ENCODE peak calls at places on chromosomes 4 and X, in ten cellular contexts. Q is Karpas-422; Z is suprapubic skin; U is tibial nerve; A is GM12878; I is vagina; N is CD8-positive, alpha-beta T cell; H is adipocyte; J is transverse colon; M is pancreas. P is an unnamed sample.

GRCh38 chr4:26325191-26325590 is 4.4 kb downstream of the RBPJ start:
- DNase-seq in Q (peak; percentile 76), Z (no peak), U (no peak), A (no peak), I (no peak), N (peak; percentile 20), H (peak; percentile 52), J (no peak), M (no peak), P (peak; percentile 29)

GRCh38 chr4:159162576-159162975 is 59.7 kb downstream of the RAPGEF2 start:
- DNase-seq in Q (no peak), Z (no peak), U (no peak), A (no peak), I (no peak), N (no peak), H (no peak), J (no peak), M (no peak), P (no peak)

GRCh38 chrX:17009856-17010650 is 63.6 kb downstream of the REPS2 start:
- DNase-seq in Q (no peak), Z (no peak), U (no peak), A (no peak), I (no peak), N (no peak), H (no peak), J (peak; percentile 26), M (no peak), P (no peak)

GRCh38 chr4:168892456-168892855 is 117.6 kb downstream of the CBR4 start:
- DNase-seq in Q (no peak), Z (no peak), U (no peak), A (no peak), I (no peak), N (no peak), H (no peak), J (no peak), M (no peak), P (no peak)

GRCh38 chrX:85622635-85623034 is 243.2 kb upstream of the POF1B start:
- DNase-seq in Q (no peak), Z (no peak), U (no peak), A (no peak), I (no peak), N (no peak), H (no peak), J (no peak), M (no peak), P (no peak)

GRCh38 chr4:10204401-10205058 is 87.9 kb upstream of the WDR1 start:
- DNase-seq in Q (no peak), Z (no peak), U (no peak), A (no peak), I (no peak), N (no peak), H (no peak), J (no peak), M (no peak), P (no peak)

GRCh38 chrX:54481751-54482150 is 14.3 kb downstream of the FGD1 start:
- DNase-seq in Q (no peak), Z (no peak), U (no peak), A (no peak), I (no peak), N (no peak), H (no peak), J (no peak), M (no peak), P (no peak)

GRCh38 chr4:63906660-63907146 is 502.5 kb downstream of the TECRL start:
- DNase-seq in Q (no peak), Z (no peak), U (no peak), A (no peak), I (no peak), N (no peak), H (no peak), J (no peak), M (no peak), P (no peak)

GRCh38 chrX:150913511-150913910 is 15.0 kb upstream of the CD99L2 start:
- DNase-seq in Q (no peak), Z (no peak), U (no peak), A (no peak), I (no peak), N (no peak), H (peak; percentile 75), J (no peak), M (no peak), P (no peak)

GRCh38 chr4:13626492-13627184 is 887 bp downstream of the BOD1L1 start:
- DNase-seq in Q (no peak), Z (no peak), U (no peak), A (no peak), I (no peak), N (no peak), H (peak; percentile 9), J (no peak), M (no peak), P (no peak)

GRCh38 chr4:45078201-45078600 is 351.8 kb upstream of the GNPDA2 start:
- DNase-seq in Q (no peak), Z (no peak), U (no peak), A (no peak), I (no peak), N (no peak), H (no peak), J (no peak), M (no peak), P (no peak)

GRCh38 chr4:168796362-168797106 is 213.5 kb downstream of the CBR4 start:
- DNase-seq in Q (no peak), Z (no peak), U (no peak), A (no peak), I (no peak), N (no peak), H (no peak), J (no peak), M (no peak), P (no peak)

GRCh38 chrX:18789916-18790315 is 82.5 kb downstream of the PPEF1 start:
- DNase-seq in Q (no peak), Z (no peak), U (no peak), A (no peak), I (no peak), N (no peak), H (no peak), J (no peak), M (no peak), P (no peak)

GRCh38 chr4:54898941-54899340 is 226.5 kb downstream of the KDR start:
- DNase-seq in Q (no peak), Z (no peak), U (no peak), A (no peak), I (no peak), N (no peak), H (no peak), J (no peak), M (no peak), P (no peak)

GRCh38 chr4:168995537-168996295 is 14.3 kb downstream of the CBR4 start:
- DNase-seq in Q (no peak), Z (no peak), U (no peak), A (no peak), I (no peak), N (no peak), H (peak; percentile 45), J (no peak), M (no peak), P (no peak)

DNA sequence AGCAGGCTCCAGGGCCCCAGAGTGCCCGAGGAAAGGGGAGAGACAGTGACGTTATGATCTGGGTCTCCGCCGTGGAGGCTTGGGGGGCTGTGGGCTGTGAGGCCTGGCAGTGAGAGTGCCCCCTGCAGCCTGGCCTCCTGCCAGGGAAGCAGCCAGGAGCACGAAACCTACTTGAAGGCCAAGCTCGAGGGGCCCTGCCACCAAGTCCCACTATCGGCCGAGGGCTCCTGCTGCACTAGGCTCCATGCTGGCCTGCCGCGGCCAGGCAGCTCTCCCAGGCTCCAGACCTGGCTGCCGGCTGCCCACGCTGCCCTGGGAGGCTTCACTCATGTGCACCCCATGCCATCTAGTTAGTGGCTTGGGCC is 18.7 kb downstream of the FLNA start:
- DNase-seq in Q (no peak), Z (no peak), U (no peak), A (no peak), I (no peak), N (no peak), H (no peak), J (no peak), M (no peak), P (no peak)
- H3K36me3 ChIP-seq in Q (no peaks in the 10 kb centered on the region), Z (peaks cover 99% of the 10 kb centered on the region), U (peaks cover 98% of the 10 kb centered on the region), A (no peaks in the 10 kb centered on the region), I (no peaks in the 10 kb centered on the region), N (peaks cover 74% of the 10 kb centered on the region), H (peaks cover 89% of the 10 kb centered on the region), J (no peaks in the 10 kb centered on the region), M (no peaks in the 10 kb centered on the region), P (peaks cover 100% of the 10 kb centered on the region)

DNA sequence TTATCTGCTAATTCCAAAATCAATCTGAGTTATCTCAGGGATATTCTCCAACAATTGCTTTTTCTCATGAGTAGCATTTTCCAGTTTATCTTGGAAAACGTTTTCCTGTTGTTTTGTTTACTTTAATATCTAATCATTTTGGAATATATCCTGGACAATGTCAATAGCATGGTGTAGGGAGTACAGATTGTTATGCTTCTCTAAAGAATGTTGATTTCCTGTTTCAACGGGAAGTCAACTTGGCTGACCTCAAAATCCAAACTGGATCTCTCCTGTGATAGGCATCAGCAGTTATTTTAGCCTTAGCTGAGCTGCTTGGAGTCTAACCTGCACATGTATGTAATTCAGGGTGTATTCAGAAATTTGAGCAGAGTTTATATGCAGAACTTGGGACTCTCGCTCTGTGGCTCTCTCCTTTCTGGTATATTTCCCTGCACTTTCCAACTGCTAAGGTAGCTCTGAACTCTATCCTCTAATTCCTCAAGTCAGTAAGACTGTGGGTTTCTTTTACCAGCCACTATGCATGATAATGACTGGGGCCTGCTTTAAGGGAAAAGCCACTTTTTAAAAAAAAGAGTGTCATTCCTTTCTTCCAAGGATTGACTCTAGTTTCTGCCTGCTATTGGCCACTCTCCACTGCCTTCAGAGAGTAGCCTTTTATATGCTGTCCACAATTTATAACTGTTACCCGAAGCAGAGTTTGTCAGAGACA is 7.7 kb downstream of the PRSS48 start:
- DNase-seq in Q (no peak), Z (no peak), U (no peak), A (no peak), I (no peak), N (no peak), H (no peak), J (no peak), M (no peak), P (peak; percentile 85)
- H3K4me1 ChIP-seq in Q (no peaks in the 10 kb centered on the region), Z (no peaks in the 10 kb centered on the region), U (no peaks in the 10 kb centered on the region), A (no peaks in the 10 kb centered on the region), I (no peaks in the 10 kb centered on the region), N (no peaks in the 10 kb centered on the region), H (no peaks in the 10 kb centered on the region), J (peaks cover 9% of the 10 kb centered on the region), M (no peaks in the 10 kb centered on the region), P (peaks cover 13% of the 10 kb centered on the region)

GRCh38 chr4:6182390-6183280 is 17.7 kb downstream of the JAKMIP1 start:
- DNase-seq in Q (no peak), Z (no peak), U (no peak), A (no peak), I (no peak), N (no peak), H (no peak), J (no peak), M (no peak), P (no peak)
- H3K9me3 ChIP-seq in Q (no peaks in the 10 kb centered on the region), Z (peaks cover 8% of the 10 kb centered on the region), U (no peaks in the 10 kb centered on the region), A (peaks cover 6% of the 10 kb centered on the region), I (no peaks in the 10 kb centered on the region), N (no peaks in the 10 kb centered on the region), H (peaks cover 24% of the 10 kb centered on the region), J (no peaks in the 10 kb centered on the region), M (no peaks in the 10 kb centered on the region), P (no peaks in the 10 kb centered on the region)

DNA sequence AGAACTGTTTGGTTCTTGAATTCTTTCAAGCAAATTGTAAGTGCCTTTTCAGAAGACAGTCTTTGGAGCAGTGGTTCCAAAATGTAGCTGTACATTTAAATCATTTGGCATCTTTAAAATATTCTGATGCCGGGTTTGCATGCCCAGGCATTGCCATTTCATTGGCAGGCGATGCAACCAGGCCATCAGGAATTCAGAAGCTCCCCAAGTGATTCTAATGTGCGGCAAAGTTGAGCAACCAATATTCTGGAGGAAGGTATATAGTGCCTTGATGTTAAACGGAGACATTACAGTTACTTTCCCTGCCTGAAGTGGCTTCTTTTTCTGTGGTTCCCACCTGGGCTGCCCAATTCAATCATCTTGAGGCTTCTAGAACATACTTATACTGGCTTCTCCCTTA is 68.8 kb upstream of the PGM2 start:
- DNase-seq in Q (no peak), Z (no peak), U (no peak), A (no peak), I (no peak), N (no peak), H (peak; percentile 8), J (no peak), M (no peak), P (no peak)
- H3K36me3 ChIP-seq in Q (no peaks in the 10 kb centered on the region), Z (no peaks in the 10 kb centered on the region), U (no peaks in the 10 kb centered on the region), A (no peaks in the 10 kb centered on the region), I (no peaks in the 10 kb centered on the region), N (no peaks in the 10 kb centered on the region), H (no peaks in the 10 kb centered on the region), J (no peaks in the 10 kb centered on the region), M (no peaks in the 10 kb centered on the region), P (no peaks in the 10 kb centered on the region)

P was measured in HAP-1.